ENCODE peak calls at places on chromosomes 4 and X, in six cellular contexts. One of them, this sample, is unnamed.

GRCh38 chr4:31538877-31539276 is 818.7 kb downstream of the PCDH7 start:
- DNase-seq in K562: no peak
- DNase-seq in endothelial cell of umbilical vein: no peak
- DNase-seq in A549: no peak
- DNase-seq in HepG2: no peak
- DNase-seq in GM12878: no peak
- DNase-seq in this sample: peak

GRCh38 chr4:24489870-24490269 is 94.5 kb downstream of the DHX15 start:
- DNase-seq in K562: no peak
- DNase-seq in endothelial cell of umbilical vein: no peak
- DNase-seq in A549: no peak
- DNase-seq in HepG2: no peak
- DNase-seq in GM12878: no peak
- DNase-seq in this sample: no peak

GRCh38 chr4:69617083-69617694 is 22.3 kb downstream of the UGT2A2 start:
- DNase-seq in K562: peak
- DNase-seq in endothelial cell of umbilical vein: peak
- DNase-seq in A549: peak
- DNase-seq in HepG2: peak
- DNase-seq in GM12878: no peak
- DNase-seq in this sample: peak

GRCh38 chrX:119647552-119648420 is 41.6 kb upstream of the NKRF start:
- DNase-seq in K562: no peak
- DNase-seq in endothelial cell of umbilical vein: no peak
- DNase-seq in A549: no peak
- DNase-seq in HepG2: no peak
- DNase-seq in GM12878: peak
- DNase-seq in this sample: no peak

GRCh38 chrX:150092549-150092948 is 154.3 kb upstream of the EOLA2 start:
- DNase-seq in K562: no peak
- DNase-seq in endothelial cell of umbilical vein: no peak
- DNase-seq in A549: no peak
- DNase-seq in HepG2: no peak
- DNase-seq in GM12878: no peak
- DNase-seq in this sample: no peak

GRCh38 chr4:680931-681645 is 6.7 kb downstream of the MYL5 start:
- DNase-seq in K562: peak
- DNase-seq in endothelial cell of umbilical vein: no peak
- DNase-seq in A549: no peak
- DNase-seq in HepG2: no peak
- DNase-seq in GM12878: no peak
- DNase-seq in this sample: peak

GRCh38 chr4:189377576-189377975 is 563.1 kb upstream of the FRG1 start:
- DNase-seq in K562: no peak
- DNase-seq in endothelial cell of umbilical vein: no peak
- DNase-seq in A549: no peak
- DNase-seq in HepG2: no peak
- DNase-seq in GM12878: no peak
- DNase-seq in this sample: no peak

GRCh38 chr4:89723096-89723495 is 113.9 kb downstream of the SNCA start:
- DNase-seq in K562: no peak
- DNase-seq in endothelial cell of umbilical vein: peak
- DNase-seq in A549: no peak
- DNase-seq in HepG2: no peak
- DNase-seq in GM12878: no peak
- DNase-seq in this sample: no peak

GRCh38 chrX:23694606-23695005 is 27.3 kb downstream of the PRDX4 start:
- DNase-seq in K562: peak
- DNase-seq in endothelial cell of umbilical vein: peak
- DNase-seq in A549: peak
- DNase-seq in HepG2: peak
- DNase-seq in GM12878: peak
- DNase-seq in this sample: peak

GRCh38 chrX:49291615-49292337 is 11.7 kb upstream of the GAGE10 start:
- DNase-seq in K562: peak
- DNase-seq in endothelial cell of umbilical vein: peak
- DNase-seq in A549: peak
- DNase-seq in HepG2: peak
- DNase-seq in GM12878: no peak
- DNase-seq in this sample: peak

GRCh38 chr4:17033256-17034245 is 135.1 kb upstream of the LDB2 start:
- DNase-seq in K562: no peak
- DNase-seq in endothelial cell of umbilical vein: no peak
- DNase-seq in A549: no peak
- DNase-seq in HepG2: no peak
- DNase-seq in GM12878: no peak
- DNase-seq in this sample: no peak

GRCh38 chr4:172809319-172809718 is 359.3 kb upstream of the GALNT7 start:
- DNase-seq in K562: no peak
- DNase-seq in endothelial cell of umbilical vein: no peak
- DNase-seq in A549: no peak
- DNase-seq in HepG2: no peak
- DNase-seq in GM12878: no peak
- DNase-seq in this sample: no peak

GRCh38 chr4:64890131-64890710 is 481.0 kb upstream of the TECRL start:
- DNase-seq in K562: no peak
- DNase-seq in endothelial cell of umbilical vein: no peak
- DNase-seq in A549: no peak
- DNase-seq in HepG2: no peak
- DNase-seq in GM12878: no peak
- DNase-seq in this sample: no peak

GRCh38 chr4:10611673-10612072 is 72.9 kb downstream of the CLNK start:
- DNase-seq in K562: no peak
- DNase-seq in endothelial cell of umbilical vein: peak
- DNase-seq in A549: no peak
- DNase-seq in HepG2: no peak
- DNase-seq in GM12878: no peak
- DNase-seq in this sample: no peak

GRCh38 chrX:10350991-10351390 is 194.2 kb downstream of the CLCN4 start:
- DNase-seq in K562: no peak
- DNase-seq in endothelial cell of umbilical vein: no peak
- DNase-seq in A549: no peak
- DNase-seq in HepG2: no peak
- DNase-seq in GM12878: no peak
- DNase-seq in this sample: no peak

GRCh38 chr4:170259631-170260153 is 169.9 kb upstream of the AADAT start:
- DNase-seq in K562: peak
- DNase-seq in endothelial cell of umbilical vein: peak
- DNase-seq in A549: peak
- DNase-seq in HepG2: peak
- DNase-seq in GM12878: peak
- DNase-seq in this sample: peak

GRCh38 chrX:101619336-101619735 is 1.5 kb upstream of the ARMCX6 start:
- DNase-seq in K562: no peak
- DNase-seq in endothelial cell of umbilical vein: no peak
- DNase-seq in A549: no peak
- DNase-seq in HepG2: peak
- DNase-seq in GM12878: no peak
- DNase-seq in this sample: no peak

GRCh38 chrX:129634541-129634940 is 20.2 kb downstream of the APLN start:
- DNase-seq in K562: no peak
- DNase-seq in endothelial cell of umbilical vein: no peak
- DNase-seq in A549: no peak
- DNase-seq in HepG2: no peak
- DNase-seq in GM12878: no peak
- DNase-seq in this sample: no peak

GRCh38 chr4:142598132-142598531 is 248.0 kb downstream of the INPP4B start:
- DNase-seq in K562: no peak
- DNase-seq in endothelial cell of umbilical vein: no peak
- DNase-seq in A549: no peak
- DNase-seq in HepG2: no peak
- DNase-seq in GM12878: no peak
- DNase-seq in this sample: no peak

GRCh38 chr4:183960021-183960420 is 54.9 kb downstream of the STOX2 start:
- DNase-seq in K562: peak
- DNase-seq in endothelial cell of umbilical vein: no peak
- DNase-seq in A549: peak
- DNase-seq in HepG2: no peak
- DNase-seq in GM12878: no peak
- DNase-seq in this sample: peak

GRCh38 chr4:169650227-169650936 is 30.0 kb downstream of the CLCN3 start:
- DNase-seq in K562: no peak
- DNase-seq in endothelial cell of umbilical vein: no peak
- DNase-seq in A549: no peak
- DNase-seq in HepG2: no peak
- DNase-seq in GM12878: no peak
- DNase-seq in this sample: no peak

GRCh38 chr4:71545168-71545567 is 206.3 kb downstream of the SLC4A4 start:
- DNase-seq in K562: no peak
- DNase-seq in endothelial cell of umbilical vein: no peak
- DNase-seq in A549: no peak
- DNase-seq in HepG2: no peak
- DNase-seq in GM12878: no peak
- DNase-seq in this sample: no peak

GRCh38 chr4:71554025-71554424 is 215.2 kb downstream of the SLC4A4 start:
- DNase-seq in K562: no peak
- DNase-seq in endothelial cell of umbilical vein: no peak
- DNase-seq in A549: no peak
- DNase-seq in HepG2: no peak
- DNase-seq in GM12878: no peak
- DNase-seq in this sample: no peak

GRCh38 chr4:71553605-71554004 is 214.8 kb downstream of the SLC4A4 start:
- DNase-seq in K562: peak
- DNase-seq in endothelial cell of umbilical vein: no peak
- DNase-seq in A549: no peak
- DNase-seq in HepG2: no peak
- DNase-seq in GM12878: no peak
- DNase-seq in this sample: peak

GRCh38 chr4:71549516-71550160 is 210.8 kb downstream of the SLC4A4 start:
- DNase-seq in K562: no peak
- DNase-seq in endothelial cell of umbilical vein: no peak
- DNase-seq in A549: no peak
- DNase-seq in HepG2: no peak
- DNase-seq in GM12878: no peak
- DNase-seq in this sample: no peak

DNA sequence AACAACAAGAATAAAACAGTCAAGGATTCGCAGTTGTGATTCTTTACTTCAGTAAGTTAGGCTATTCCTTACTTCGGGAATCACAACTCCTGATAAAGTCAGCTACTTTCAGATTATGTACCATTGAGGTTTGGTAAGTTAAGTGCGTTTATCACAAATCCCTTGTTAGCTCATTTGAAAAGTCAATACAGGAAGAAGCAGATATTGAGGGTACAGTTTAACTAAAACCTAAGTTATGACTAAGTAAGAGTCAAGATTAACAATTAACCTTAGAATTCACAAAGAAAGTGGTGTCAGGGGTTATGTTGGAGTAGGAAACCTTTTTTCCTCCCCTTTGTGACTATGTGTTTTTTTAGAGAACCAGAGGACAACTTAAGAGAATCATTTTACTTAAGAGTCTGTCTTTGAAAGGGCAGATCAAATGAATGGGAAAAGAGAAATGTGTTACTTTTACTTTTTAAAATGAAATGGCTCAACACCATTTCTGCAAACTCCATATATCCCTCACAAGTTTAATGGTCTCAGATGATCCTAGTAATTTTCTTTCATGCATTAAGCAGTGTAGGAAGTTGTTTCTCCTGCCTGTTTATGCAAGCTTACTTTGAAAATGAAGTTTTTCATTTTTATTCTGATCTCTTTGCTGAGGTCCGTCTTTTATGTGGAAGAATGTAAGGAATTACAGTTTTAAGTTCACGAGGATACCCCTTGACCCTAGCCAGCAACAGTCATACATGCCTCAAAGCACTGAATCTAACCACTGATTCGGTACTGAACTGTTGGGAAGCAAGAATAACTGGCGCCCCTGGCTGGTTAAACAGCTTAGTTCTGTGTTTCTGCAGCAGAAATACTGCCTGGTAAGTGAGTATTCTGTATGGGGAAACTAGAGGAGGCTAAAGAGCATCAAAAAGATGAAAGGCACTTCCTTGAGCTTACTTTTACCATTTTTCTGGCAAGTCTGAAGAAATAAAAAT is 211.7 kb downstream of the SLC4A4 start:
- DNase-seq in K562: no peak
- DNase-seq in endothelial cell of umbilical vein: no peak
- DNase-seq in A549: no peak
- DNase-seq in HepG2: no peak
- DNase-seq in GM12878: no peak
- DNase-seq in this sample: no peak
- TF ChIP-seq MYC in K562: no peak
- TF ChIP-seq MYC in endothelial cell of umbilical vein: no peak
- TF ChIP-seq MYC in A549: no peak
- TF ChIP-seq MYC in HepG2: no peak
- TF ChIP-seq MYC in GM12878: no peak
- TF ChIP-seq MYC in this sample: no peak

GRCh38 chr4:138242076-138242829 is at the start of gene SLC7A11:
- DNase-seq in K562: peak
- DNase-seq in endothelial cell of umbilical vein: peak
- DNase-seq in A549: peak
- DNase-seq in HepG2: peak
- DNase-seq in GM12878: peak
- DNase-seq in this sample: peak
- TF ChIP-seq POLR2A in K562: peak
- TF ChIP-seq POLR2A in endothelial cell of umbilical vein: peak
- TF ChIP-seq POLR2A in A549: peak
- TF ChIP-seq POLR2A in HepG2: peak
- TF ChIP-seq POLR2A in GM12878: peak
- TF ChIP-seq POLR2A in this sample: peak

GRCh38 chrX:57573754-57574153 is 18.1 kb upstream of the ZXDB start:
- DNase-seq in K562: no peak
- DNase-seq in endothelial cell of umbilical vein: peak
- DNase-seq in A549: no peak
- DNase-seq in HepG2: no peak
- DNase-seq in GM12878: no peak
- DNase-seq in this sample: peak
- TF ChIP-seq MAX in K562: no peak
- TF ChIP-seq MAX in endothelial cell of umbilical vein: no peak
- TF ChIP-seq MAX in A549: no peak
- TF ChIP-seq MAX in HepG2: no peak
- TF ChIP-seq MAX in GM12878: no peak
- TF ChIP-seq MAX in this sample: no peak

GRCh38 chrX:39065051-39065871 is 264.0 kb downstream of the MID1IP1 start:
- DNase-seq in K562: no peak
- DNase-seq in endothelial cell of umbilical vein: no peak
- DNase-seq in A549: no peak
- DNase-seq in HepG2: no peak
- DNase-seq in GM12878: no peak
- DNase-seq in this sample: no peak

GRCh38 chrX:39067866-39068265 is 266.6 kb downstream of the MID1IP1 start:
- DNase-seq in K562: no peak
- DNase-seq in endothelial cell of umbilical vein: no peak
- DNase-seq in A549: no peak
- DNase-seq in HepG2: no peak
- DNase-seq in GM12878: no peak
- DNase-seq in this sample: no peak

GRCh38 chrX:39073131-39073530 is 271.9 kb downstream of the MID1IP1 start:
- DNase-seq in K562: no peak
- DNase-seq in endothelial cell of umbilical vein: no peak
- DNase-seq in A549: no peak
- DNase-seq in HepG2: no peak
- DNase-seq in GM12878: no peak
- DNase-seq in this sample: no peak

DNA sequence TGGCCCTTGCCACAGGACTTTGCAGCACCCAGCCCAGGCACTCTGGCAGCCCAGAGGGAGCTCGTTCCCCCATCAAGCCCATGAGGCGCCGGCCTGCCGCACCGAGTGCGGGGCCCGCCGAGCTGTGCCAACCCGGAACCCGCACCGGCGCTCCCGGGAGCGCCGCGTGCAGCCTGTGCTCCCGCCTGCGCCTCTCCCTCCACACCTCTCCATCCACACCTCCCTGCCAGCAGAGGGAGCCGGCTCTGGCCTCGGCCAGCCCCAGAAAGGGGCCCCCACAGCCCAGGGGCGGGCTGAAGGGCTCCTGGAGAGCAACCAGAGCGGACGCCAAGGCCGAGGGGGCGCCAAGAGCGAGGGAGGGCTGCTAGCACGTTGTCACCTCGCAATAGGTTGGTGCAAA is 268.8 kb downstream of the MID1IP1 start:
- DNase-seq in K562: no peak
- DNase-seq in endothelial cell of umbilical vein: no peak
- DNase-seq in A549: no peak
- DNase-seq in HepG2: no peak
- DNase-seq in GM12878: no peak
- DNase-seq in this sample: no peak
- TF ChIP-seq MYC in K562: no peak
- TF ChIP-seq MYC in endothelial cell of umbilical vein: no peak
- TF ChIP-seq MYC in A549: no peak
- TF ChIP-seq MYC in HepG2: no peak
- TF ChIP-seq MYC in GM12878: no peak
- TF ChIP-seq MYC in this sample: no peak

This sample was measured in NB4.